ENCODE peak calls at places on chromosomes 5 and 9, in eight cellular contexts. Z, V, K, D, Y, L, E and Q are unnamed samples.

GRCh38 chr5:159824188-159825153 is 91.8 kb upstream of the ADRA1B start:
- DNase-seq in Z (no peak), V (no peak), K (no peak), D (no peak), Y (no peak), L (no peak), E (peak), Q (no peak)

GRCh38 chr9:125043148-125043547 is 100.2 kb downstream of the SCAI start:
- DNase-seq in Z (no peak), V (no peak), K (no peak), D (no peak), Y (no peak), L (no peak), E (no peak), Q (no peak)

GRCh38 chr9:124133752-124134151 is 122.2 kb downstream of the LHX2 start:
- DNase-seq in Z (no peak), V (no peak), K (no peak), D (peak), Y (peak), L (peak), E (peak), Q (no peak)

GRCh38 chr9:83511051-83511450 is 27.1 kb downstream of the FRMD3 start:
- DNase-seq in Z (no peak), V (no peak), K (no peak), D (no peak), Y (no peak), L (no peak), E (peak), Q (no peak)

GRCh38 chr9:24059651-24060050 is 233.6 kb upstream of the ELAVL2 start:
- DNase-seq in Z (no peak), V (no peak), K (no peak), D (no peak), Y (no peak), L (no peak), E (no peak), Q (no peak)

GRCh38 chr5:174724484-174725260 is at the start of gene MSX2:
- DNase-seq in Z (no peak), V (peak), K (peak), D (peak), Y (peak), L (peak), E (peak), Q (peak)

GRCh38 chr5:74632947-74633356 is 7.6 kb downstream of the ENC1 start:
- DNase-seq in Z (no peak), V (no peak), K (no peak), D (no peak), Y (no peak), L (no peak), E (peak), Q (no peak)

GRCh38 chr9:133727277-133727875 is 10.8 kb downstream of the SARDH start:
- DNase-seq in Z (peak), V (no peak), K (no peak), D (no peak), Y (no peak), L (no peak), E (no peak), Q (no peak)

GRCh38 chr5:44691811-44692210 is 116.9 kb upstream of the MRPS30 start:
- DNase-seq in Z (no peak), V (no peak), K (no peak), D (no peak), Y (peak), L (no peak), E (no peak), Q (no peak)

GRCh38 chr5:181261320-181262085 is 560 bp upstream of the TRIM52 start:
- DNase-seq in Z (peak), V (peak), K (no peak), D (peak), Y (peak), L (peak), E (peak), Q (no peak)

GRCh38 chr9:70135176-70135575 is 91.5 kb downstream of the MAMDC2 start:
- DNase-seq in Z (no peak), V (no peak), K (no peak), D (no peak), Y (no peak), L (no peak), E (peak), Q (no peak)

GRCh38 chr9:70131296-70131695 is 87.6 kb downstream of the MAMDC2 start:
- DNase-seq in Z (no peak), V (no peak), K (no peak), D (no peak), Y (no peak), L (no peak), E (no peak), Q (no peak)

GRCh38 chr9:70134360-70134759 is 90.7 kb downstream of the MAMDC2 start:
- DNase-seq in Z (no peak), V (no peak), K (no peak), D (no peak), Y (no peak), L (no peak), E (no peak), Q (no peak)

GRCh38 chr9:70136632-70137031 is 93.0 kb downstream of the MAMDC2 start:
- DNase-seq in Z (no peak), V (peak), K (peak), D (no peak), Y (no peak), L (no peak), E (peak), Q (no peak)

GRCh38 chr9:70133253-70134208 is 89.9 kb downstream of the MAMDC2 start:
- DNase-seq in Z (no peak), V (no peak), K (no peak), D (no peak), Y (no peak), L (no peak), E (peak), Q (peak)
- TF ChIP-seq CTCF in Z (no peak), V (no peak), K (no peak), D (no peak), Y (no peak), L (no peak), E (no peak), Q (no peak)

GRCh38 chr5:66796306-66797292 is 200.4 kb downstream of the MAST4 start:
- DNase-seq in Z (no peak), V (peak), K (no peak), D (no peak), Y (peak), L (no peak), E (peak), Q (no peak)
- TF ChIP-seq CTCF in Z (no peak), V (peak), K (peak), D (no peak), Y (no peak), L (no peak), E (peak), Q (peak)

DNA sequence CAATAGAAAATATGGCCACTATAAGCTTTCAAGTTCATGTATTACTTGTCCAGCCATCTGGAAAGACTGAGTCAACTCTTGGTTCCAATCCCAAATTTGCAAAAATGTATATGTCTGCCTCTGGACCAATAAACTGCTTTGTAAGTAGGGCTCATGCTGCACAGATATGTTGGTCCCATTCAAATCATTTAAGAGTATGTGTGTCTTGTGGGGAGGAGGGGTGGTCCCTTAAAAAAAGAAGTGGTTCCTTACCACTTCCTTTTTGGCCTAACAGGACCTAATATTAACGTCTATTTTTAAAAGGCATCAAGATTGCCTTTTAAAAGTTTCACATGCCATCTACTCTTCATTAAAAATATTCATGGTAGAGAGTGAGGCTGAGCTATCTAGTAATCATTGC is 214.9 kb downstream of the KCTD16 start:
- DNase-seq in Z (no peak), V (no peak), K (no peak), D (no peak), Y (no peak), L (no peak), E (no peak), Q (no peak)
- TF ChIP-seq CTCF in Z (no peak), V (no peak), K (no peak), D (no peak), Y (no peak), L (no peak), E (no peak), Q (no peak)

GRCh38 chr9:79572891-79573696 is 1.3 kb downstream of the TLE4 start:
- DNase-seq in Z (peak), V (peak), K (no peak), D (peak), Y (no peak), L (peak), E (no peak), Q (no peak)
- TF ChIP-seq CTCF in Z (no peak), V (no peak), K (no peak), D (no peak), Y (no peak), L (no peak), E (no peak), Q (no peak)